ENCODE peak calls at places on chromosomes 3 and 15, in five cellular contexts. One of them, this sample, is unnamed.

GRCh38 chr3:41418961-41419691 is 219.8 kb downstream of the CTNNB1 start:
- DNase-seq in breast epithelium: no peak
- DNase-seq in CD8-positive, alpha-beta memory T cell: no peak
- DNase-seq in dorsolateral prefrontal cortex: no peak
- DNase-seq in GM23248: peak; percentile 72
- DNase-seq in this sample: no peak

GRCh38 chr3:134148534-134148933 is 102.1 kb downstream of the RYK start:
- DNase-seq in GM23248: peak; percentile 57
- DNase-seq in CD8-positive, alpha-beta memory T cell: no peak
- DNase-seq in dorsolateral prefrontal cortex: no peak
- DNase-seq in breast epithelium: no peak
- DNase-seq in this sample: no peak

GRCh38 chr15:35306361-35306981 is 221.4 kb upstream of the NANOGP8 start:
- DNase-seq in breast epithelium: no peak
- DNase-seq in dorsolateral prefrontal cortex: no peak
- DNase-seq in CD8-positive, alpha-beta memory T cell: no peak
- DNase-seq in GM23248: peak; percentile 74
- DNase-seq in this sample: no peak

GRCh38 chr3:31862861-31863260 is 118.2 kb downstream of the OSBPL10 start:
- DNase-seq in dorsolateral prefrontal cortex: no peak
- DNase-seq in GM23248: no peak
- DNase-seq in breast epithelium: no peak
- DNase-seq in CD8-positive, alpha-beta memory T cell: no peak
- DNase-seq in this sample: no peak

GRCh38 chr3:16280671-16281070 is 15.7 kb downstream of the OXNAD1 start:
- DNase-seq in dorsolateral prefrontal cortex: no peak
- DNase-seq in GM23248: no peak
- DNase-seq in CD8-positive, alpha-beta memory T cell: no peak
- DNase-seq in breast epithelium: no peak
- DNase-seq in this sample: no peak

GRCh38 chr15:42584031-42584765 is 8.8 kb downstream of the STARD9 start:
- DNase-seq in dorsolateral prefrontal cortex: peak; percentile 27
- DNase-seq in GM23248: peak; percentile 11
- DNase-seq in CD8-positive, alpha-beta memory T cell: no peak
- DNase-seq in breast epithelium: no peak
- DNase-seq in this sample: no peak

GRCh38 chr15:63892794-63893441 is 59.2 kb upstream of the HERC1 start:
- DNase-seq in GM23248: no peak
- DNase-seq in CD8-positive, alpha-beta memory T cell: peak; percentile 85
- DNase-seq in dorsolateral prefrontal cortex: peak; percentile 23
- DNase-seq in breast epithelium: peak; percentile 25
- DNase-seq in this sample: no peak

GRCh38 chr3:55683666-55684270 is 196.7 kb upstream of the WNT5A start:
- DNase-seq in CD8-positive, alpha-beta memory T cell: no peak
- DNase-seq in GM23248: peak; percentile 25
- DNase-seq in dorsolateral prefrontal cortex: no peak
- DNase-seq in breast epithelium: no peak
- DNase-seq in this sample: no peak

GRCh38 chr15:66151809-66152208 is 101.7 kb downstream of the MEGF11 start:
- DNase-seq in GM23248: no peak
- DNase-seq in breast epithelium: no peak
- DNase-seq in dorsolateral prefrontal cortex: no peak
- DNase-seq in CD8-positive, alpha-beta memory T cell: no peak
- DNase-seq in this sample: no peak

GRCh38 chr15:95715116-95715888 is 615.2 kb upstream of the NR2F2 start:
- DNase-seq in dorsolateral prefrontal cortex: no peak
- DNase-seq in GM23248: no peak
- DNase-seq in breast epithelium: no peak
- DNase-seq in CD8-positive, alpha-beta memory T cell: no peak
- DNase-seq in this sample: no peak

GRCh38 chr3:53044371-53045106 is 1.3 kb downstream of the SFMBT1 start:
- DNase-seq in breast epithelium: no peak
- DNase-seq in GM23248: peak; percentile 66
- DNase-seq in CD8-positive, alpha-beta memory T cell: peak; percentile 44
- DNase-seq in dorsolateral prefrontal cortex: peak; percentile 19
- DNase-seq in this sample: no peak
- H3K27ac ChIP-seq in breast epithelium: peak overlapping the region; percentile 88
- H3K27ac ChIP-seq in GM23248: no peak overlapping the region
- H3K27ac ChIP-seq in CD8-positive, alpha-beta memory T cell: peak overlapping the region; percentile 66
- H3K27ac ChIP-seq in dorsolateral prefrontal cortex: peak overlapping the region; percentile 94
- H3K27ac ChIP-seq in this sample: peak overlapping the region; percentile 74

DNA sequence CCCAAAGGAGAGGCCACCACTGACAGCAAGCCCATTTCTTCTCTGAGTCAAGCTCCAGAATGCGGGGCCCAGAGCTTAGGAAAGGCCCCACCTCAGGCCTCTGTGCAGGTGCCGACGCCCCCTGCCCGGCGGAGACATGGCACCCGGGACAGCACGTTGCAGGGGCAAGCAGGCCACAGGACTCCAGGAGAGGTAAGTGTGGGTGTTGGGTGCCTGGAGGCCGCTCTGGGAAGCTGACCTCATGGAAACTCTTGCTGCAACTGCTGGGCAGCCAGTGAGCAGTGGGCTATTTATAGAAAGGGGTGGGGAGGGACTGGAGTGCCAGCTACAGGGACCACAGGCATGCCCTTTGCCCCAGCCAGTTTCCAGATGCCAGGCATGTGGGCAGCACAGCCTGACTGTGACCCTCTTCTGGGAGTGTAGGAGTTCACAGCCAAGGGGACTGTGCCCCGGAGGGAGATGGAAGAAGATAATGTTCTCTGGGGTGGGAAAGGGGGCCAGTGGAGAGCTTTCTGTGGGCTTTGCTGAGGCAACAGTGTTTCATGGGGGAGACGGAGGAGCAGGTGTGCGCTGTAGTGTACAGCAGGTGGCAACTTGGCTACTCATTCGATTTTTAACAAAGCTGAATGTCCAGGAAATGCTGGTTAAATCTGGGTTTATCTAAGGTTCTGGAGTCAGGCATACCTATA is 23.7 kb downstream of the ALPK3 start:
- DNase-seq in breast epithelium: peak; percentile 67
- DNase-seq in GM23248: peak; percentile 88
- DNase-seq in CD8-positive, alpha-beta memory T cell: no peak
- DNase-seq in dorsolateral prefrontal cortex: no peak
- DNase-seq in this sample: no peak
- H3K27ac ChIP-seq in breast epithelium: peak overlapping the region; percentile 71
- H3K27ac ChIP-seq in GM23248: no peak overlapping the region
- H3K27ac ChIP-seq in CD8-positive, alpha-beta memory T cell: no peak overlapping the region
- H3K27ac ChIP-seq in dorsolateral prefrontal cortex: peak overlapping the region; percentile 52
- H3K27ac ChIP-seq in this sample: no peak overlapping the region

GRCh38 chr15:47398115-47398514 is 319.2 kb upstream of the SEMA6D start:
- DNase-seq in CD8-positive, alpha-beta memory T cell: no peak
- DNase-seq in dorsolateral prefrontal cortex: no peak
- DNase-seq in GM23248: no peak
- DNase-seq in breast epithelium: no peak
- DNase-seq in this sample: no peak
- H3K27ac ChIP-seq in CD8-positive, alpha-beta memory T cell: no peak overlapping the region
- H3K27ac ChIP-seq in dorsolateral prefrontal cortex: no peak overlapping the region
- H3K27ac ChIP-seq in GM23248: no peak overlapping the region
- H3K27ac ChIP-seq in breast epithelium: no peak overlapping the region
- H3K27ac ChIP-seq in this sample: no peak overlapping the region

GRCh38 chr3:71870966-71871512 is 86.1 kb upstream of the PROK2 start:
- DNase-seq in dorsolateral prefrontal cortex: no peak
- DNase-seq in breast epithelium: no peak
- DNase-seq in GM23248: no peak
- DNase-seq in CD8-positive, alpha-beta memory T cell: no peak
- DNase-seq in this sample: no peak
- H3K27ac ChIP-seq in dorsolateral prefrontal cortex: no peak overlapping the region
- H3K27ac ChIP-seq in breast epithelium: no peak overlapping the region
- H3K27ac ChIP-seq in GM23248: no peak overlapping the region
- H3K27ac ChIP-seq in CD8-positive, alpha-beta memory T cell: no peak overlapping the region
- H3K27ac ChIP-seq in this sample: no peak overlapping the region

GRCh38 chr15:98823012-98823458 is 174.7 kb downstream of the IGF1R start:
- DNase-seq in breast epithelium: no peak
- DNase-seq in GM23248: peak; percentile 86
- DNase-seq in CD8-positive, alpha-beta memory T cell: no peak
- DNase-seq in dorsolateral prefrontal cortex: no peak
- DNase-seq in this sample: no peak
- H3K27ac ChIP-seq in breast epithelium: no peak overlapping the region
- H3K27ac ChIP-seq in GM23248: peak overlapping the region; percentile 61
- H3K27ac ChIP-seq in CD8-positive, alpha-beta memory T cell: no peak overlapping the region
- H3K27ac ChIP-seq in dorsolateral prefrontal cortex: no peak overlapping the region
- H3K27ac ChIP-seq in this sample: no peak overlapping the region

GRCh38 chr15:78449220-78449999 is 11.4 kb downstream of the IREB2 start:
- DNase-seq in GM23248: no peak
- DNase-seq in CD8-positive, alpha-beta memory T cell: no peak
- DNase-seq in dorsolateral prefrontal cortex: no peak
- DNase-seq in breast epithelium: no peak
- DNase-seq in this sample: no peak
- H3K27ac ChIP-seq in GM23248: no peak overlapping the region
- H3K27ac ChIP-seq in CD8-positive, alpha-beta memory T cell: no peak overlapping the region
- H3K27ac ChIP-seq in dorsolateral prefrontal cortex: no peak overlapping the region
- H3K27ac ChIP-seq in breast epithelium: no peak overlapping the region
- H3K27ac ChIP-seq in this sample: no peak overlapping the region

This sample was measured in caudate nucleus.